ENCODE peak calls at places on chromosomes 12 and 14, in seven cellular contexts. B is neuronal stem cell, A is IMR-90, V is H1, Z is mesenchymal stem cell, I is H9, Y is mesendoderm. S is an unnamed sample.

GRCh38 chr12:50452795-50453194 is 52.0 kb upstream of the DIP2B start:
- DNase-seq in B (no peak), A (no peak), V (no peak), Z (no peak), I (no peak), Y (no peak), S (no peak)

GRCh38 chr12:55736076-55736475 is 6.8 kb upstream of the GDF11 start:
- DNase-seq in B (no peak), A (no peak), V (no peak), Z (no peak), I (no peak), Y (no peak), S (no peak)

GRCh38 chr14:75452324-75452723 is 24.5 kb downstream of the JDP2 start:
- DNase-seq in B (no peak), A (no peak), V (no peak), Z (no peak), I (no peak), Y (peak), S (no peak)

GRCh38 chr14:105138021-105138541 is 30.5 kb downstream of the JAG2 start:
- DNase-seq in B (no peak), A (no peak), V (no peak), Z (no peak), I (peak), Y (no peak), S (peak)

GRCh38 chr12:13175499-13175898 is 21.0 kb upstream of the EMP1 start:
- DNase-seq in B (no peak), A (no peak), V (no peak), Z (no peak), I (no peak), Y (no peak), S (peak)

GRCh38 chr14:105075364-105076295 is 10.4 kb upstream of the GPR132 start:
- DNase-seq in B (no peak), A (peak), V (no peak), Z (peak), I (peak), Y (peak), S (no peak)

GRCh38 chr12:20863056-20863455 is 52.6 kb downstream of the SLCO1B3 start:
- DNase-seq in B (no peak), A (no peak), V (no peak), Z (no peak), I (no peak), Y (peak), S (no peak)

GRCh38 chr12:126156806-126157574 is 1091.8 kb downstream of the AACS start:
- DNase-seq in B (no peak), A (no peak), V (peak), Z (no peak), I (peak), Y (peak), S (no peak)

DNA sequence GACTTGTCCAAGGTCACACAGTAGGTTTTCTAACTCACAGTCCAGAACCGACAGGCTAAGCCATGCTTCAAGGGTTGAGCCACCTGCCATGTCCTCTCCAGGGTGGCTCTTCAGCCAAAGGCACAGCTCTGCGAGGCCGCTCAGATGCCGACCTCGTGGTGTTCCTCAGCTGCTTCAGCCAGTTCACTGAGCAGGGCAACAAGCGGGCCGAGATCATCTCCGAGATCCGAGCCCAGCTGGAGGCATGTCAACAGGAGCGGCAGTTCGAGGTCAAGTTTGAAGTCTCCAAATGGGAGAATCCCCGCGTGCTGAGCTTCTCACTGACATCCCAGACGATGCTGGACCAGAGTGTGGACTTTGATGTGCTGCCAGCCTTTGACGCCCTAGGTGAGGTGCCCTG is 12.7 kb upstream of the OAS2 start:
- DNase-seq in B (no peak), A (no peak), V (no peak), Z (no peak), I (no peak), Y (no peak), S (no peak)
- H3K18ac ChIP-seq in B (no peak), A (no peak), V (no peak), Z (no peak), I (no peak), Y (no peak), S (no peak)

GRCh38 chr14:68549057-68549421 is 243.8 kb downstream of the ZFP36L1 start:
- DNase-seq in B (no peak), A (peak), V (no peak), Z (peak), I (no peak), Y (no peak), S (peak)

GRCh38 chr14:68552075-68552474 is 240.8 kb downstream of the ZFP36L1 start:
- DNase-seq in B (no peak), A (no peak), V (no peak), Z (no peak), I (no peak), Y (no peak), S (no peak)

GRCh38 chr14:68551045-68551683 is 241.7 kb downstream of the ZFP36L1 start:
- DNase-seq in B (no peak), A (no peak), V (no peak), Z (peak), I (no peak), Y (no peak), S (no peak)

GRCh38 chr14:68548194-68549056 is 244.4 kb downstream of the ZFP36L1 start:
- DNase-seq in B (peak), A (peak), V (no peak), Z (peak), I (no peak), Y (peak), S (peak)

GRCh38 chr14:68549966-68550705 is 242.7 kb downstream of the ZFP36L1 start:
- DNase-seq in B (no peak), A (no peak), V (no peak), Z (peak), I (no peak), Y (no peak), S (no peak)
- H3K18ac ChIP-seq in B (peak), A (peak), V (peak), Z (peak), I (no peak), Y (no peak), S (peak)

DNA sequence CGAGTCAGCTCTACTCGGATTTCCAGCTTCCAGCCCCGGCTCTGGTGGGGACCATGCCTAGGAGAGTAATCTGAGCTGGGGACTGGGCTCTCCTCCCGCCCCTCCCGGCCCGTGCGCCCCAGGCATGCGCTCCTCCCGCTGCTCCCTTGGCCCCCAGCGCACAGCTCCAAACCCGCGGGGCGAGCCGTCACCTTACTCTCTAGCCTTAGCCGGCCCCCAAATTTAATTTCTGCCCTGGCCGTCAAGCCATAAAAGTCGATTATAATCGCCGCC is 41.7 kb upstream of the CAPRIN2 start:
- DNase-seq in B (peak), A (peak), V (no peak), Z (no peak), I (peak), Y (no peak), S (no peak)
- H3K18ac ChIP-seq in B (peak), A (no peak), V (peak), Z (peak), I (peak), Y (peak), S (no peak)

GRCh38 chr14:56271988-56272387 is 153.8 kb downstream of the PELI2 start:
- DNase-seq in B (no peak), A (peak), V (no peak), Z (no peak), I (no peak), Y (no peak), S (no peak)

GRCh38 chr14:56262530-56262929 is 144.3 kb downstream of the PELI2 start:
- DNase-seq in B (no peak), A (no peak), V (no peak), Z (no peak), I (no peak), Y (no peak), S (no peak)

GRCh38 chr14:56273151-56273550 is 154.9 kb downstream of the PELI2 start:
- DNase-seq in B (no peak), A (peak), V (no peak), Z (peak), I (no peak), Y (no peak), S (peak)

GRCh38 chr14:56268653-56269052 is 150.4 kb downstream of the PELI2 start:
- DNase-seq in B (no peak), A (peak), V (no peak), Z (no peak), I (no peak), Y (peak), S (no peak)

GRCh38 chr14:56268039-56268438 is 149.8 kb downstream of the PELI2 start:
- DNase-seq in B (no peak), A (peak), V (no peak), Z (no peak), I (no peak), Y (no peak), S (no peak)
- H3K18ac ChIP-seq in B (no peak), A (no peak), V (no peak), Z (no peak), I (no peak), Y (no peak), S (no peak)